ENCODE peak calls at places on chromosomes 7 and 10, in five cellular contexts. R is neural progenitor cell, Z is OCI-LY7, N is GM23338, L is SK-N-SH. G is an unnamed sample.

GRCh38 chr7:66617295-66617694 is 11.4 kb upstream of the KCTD7 start:
- DNase-seq in N (no peak), Z (no peak), L (no peak), R (no peak), G (peak; percentile 23)

GRCh38 chr7:44398506-44398905 is 73.1 kb upstream of the CAMK2B start:
- DNase-seq in L (no peak), N (no peak), R (no peak), Z (no peak), G (no peak)

GRCh38 chr10:123772645-123773508 is 106.7 kb downstream of the GPR26 start:
- DNase-seq in L (no peak), R (no peak), Z (no peak), N (no peak), G (no peak)

GRCh38 chr10:16519908-16520861 is 1.5 kb downstream of the C1QL3 start:
- DNase-seq in R (peak; percentile 35), N (peak; percentile 59), Z (no peak), L (peak; percentile 54), G (peak; percentile 8)

GRCh38 chr10:119370046-119370770 is 162.8 kb downstream of the GRK5 start:
- DNase-seq in N (no peak), Z (no peak), L (no peak), R (no peak), G (peak; percentile 50)

GRCh38 chr10:71998119-71998839 is 34.1 kb downstream of the CHST3 start:
- DNase-seq in Z (no peak), N (no peak), L (no peak), R (no peak), G (no peak)

GRCh38 chr10:78656815-78657621 is 411.7 kb upstream of the ZMIZ1 start:
- DNase-seq in Z (no peak), R (peak; percentile 98), L (peak; percentile 78), N (peak; percentile 3), G (peak; percentile 76)

GRCh38 chr10:18402766-18403346 is 248.5 kb downstream of the NSUN6 start:
- DNase-seq in N (no peak), Z (no peak), L (no peak), R (no peak), G (no peak)

GRCh38 chr7:46812047-46812672 is 769.8 kb downstream of the TNS3 start:
- DNase-seq in R (no peak), L (no peak), Z (no peak), N (no peak), G (no peak)

GRCh38 chr7:15905251-15906040 is 219.0 kb upstream of the MEOX2 start:
- DNase-seq in L (no peak), Z (no peak), R (no peak), N (no peak), G (peak; percentile 20)

GRCh38 chr10:48800283-48800675 is 115.6 kb downstream of the WDFY4 start:
- DNase-seq in L (no peak), Z (peak; percentile 65), R (no peak), N (no peak), G (no peak)

GRCh38 chr10:84424731-84425165 is 96.4 kb downstream of the CCSER2 start:
- DNase-seq in L (peak; percentile 19), N (peak; percentile 43), Z (no peak), R (peak; percentile 34), G (peak; percentile 68)

GRCh38 chr10:133309720-133310398 is 1.1 kb downstream of the ZNF511 start:
- DNase-seq in R (no peak), Z (no peak), N (no peak), L (no peak), G (no peak)

GRCh38 chr10:21944727-21945386 is 58.7 kb downstream of the DNAJC1 start:
- DNase-seq in R (no peak), L (no peak), Z (no peak), N (no peak), G (no peak)

GRCh38 chr7:92904292-92905131 is 68.1 kb upstream of the CDK6 start:
- DNase-seq in N (peak; percentile 36), R (no peak), Z (no peak), L (peak; percentile 27), G (peak; percentile 29)

GRCh38 chr7:111758332-111758731 is 196.0 kb upstream of the IMMP2L start:
- DNase-seq in Z (no peak), L (no peak), N (no peak), R (no peak), G (peak; percentile 8)

GRCh38 chr7:120554960-120555571 is 282.1 kb downstream of the KCND2 start:
- DNase-seq in R (peak; percentile 76), Z (peak; percentile 39), L (peak; percentile 42), N (peak; percentile 84), G (peak; percentile 80)

GRCh38 chr10:68594405-68594804 is 34.3 kb downstream of the TET1 start:
- DNase-seq in L (no peak), N (no peak), Z (no peak), R (no peak), G (peak; percentile 23)

GRCh38 chr7:803243-803635 is 29.0 kb upstream of the SUN1 start:
- DNase-seq in L (no peak), N (no peak), Z (no peak), R (no peak), G (no peak)

GRCh38 chr10:103504181-103504783 is 10.8 kb downstream of the NEURL1 start:
- DNase-seq in Z (no peak), R (no peak), N (no peak), L (peak; percentile 27), G (peak; percentile 81)

GRCh38 chr7:6531492-6532279 is 19.6 kb downstream of the GRID2IP start:
- DNase-seq in R (no peak), Z (no peak), L (no peak), N (peak; percentile 42), G (no peak)

GRCh38 chr7:8885480-8885879 is 452.1 kb downstream of the NXPH1 start:
- DNase-seq in Z (no peak), L (no peak), N (no peak), R (no peak), G (no peak)

GRCh38 chr10:113475381-113475807 is 77.5 kb upstream of the HABP2 start:
- DNase-seq in L (no peak), R (no peak), N (no peak), Z (no peak), G (no peak)

GRCh38 chr10:75654777-75655176 is 223.4 kb downstream of the LRMDA start:
- DNase-seq in L (no peak), N (no peak), Z (no peak), R (no peak), G (no peak)

GRCh38 chr10:75653761-75654160 is 222.3 kb downstream of the LRMDA start:
- DNase-seq in N (no peak), L (no peak), Z (no peak), R (no peak), G (no peak)

GRCh38 chr10:75655791-75656451 is 224.5 kb downstream of the LRMDA start:
- DNase-seq in L (no peak), R (no peak), Z (no peak), N (no peak), G (no peak)

GRCh38 chr10:75652136-75652535 is 220.7 kb downstream of the LRMDA start:
- DNase-seq in Z (no peak), N (no peak), R (no peak), L (no peak), G (no peak)

DNA sequence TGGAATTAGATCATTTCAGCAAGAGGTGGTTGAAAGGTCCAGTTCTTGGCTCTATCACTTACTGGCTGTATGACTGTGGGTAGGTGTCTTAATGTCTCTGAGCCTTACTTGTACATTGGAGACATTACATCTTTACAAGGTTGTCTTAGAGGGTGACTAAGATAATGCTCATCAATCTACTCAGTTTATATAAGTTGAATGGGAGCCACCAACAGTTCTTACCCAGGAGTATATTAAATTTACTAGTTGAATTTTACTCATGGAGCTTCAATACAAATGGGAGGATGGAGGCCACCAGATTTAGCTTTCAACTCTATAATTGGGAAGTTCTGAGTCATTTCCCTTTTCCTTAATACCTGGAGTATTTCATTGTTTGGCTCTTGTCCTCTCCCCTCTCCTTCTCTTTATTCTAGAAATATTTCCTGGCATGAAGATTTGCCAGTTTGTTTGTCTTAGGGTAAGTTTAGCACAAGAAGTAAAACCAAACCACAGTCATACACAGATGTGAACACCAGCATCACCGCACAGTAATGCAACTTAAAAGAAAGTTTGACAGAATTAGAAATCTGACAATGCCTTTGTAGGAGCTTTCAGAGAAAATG is 222.8 kb downstream of the LRMDA start:
- DNase-seq in N (no peak), Z (no peak), L (no peak), R (no peak), G (no peak)
- TF ChIP-seq EZH2phosphoT487 in N (no peak), Z (no peak), L (no peak), R (no peak), G (no peak)

GRCh38 chr7:151505836-151506468 is 13.7 kb downstream of the RHEB start:
- DNase-seq in N (no peak), L (no peak), Z (no peak), R (no peak), G (no peak)

GRCh38 chr7:151504715-151505326 is 14.9 kb downstream of the RHEB start:
- DNase-seq in Z (no peak), N (no peak), R (no peak), L (no peak), G (no peak)

GRCh38 chr7:151507806-151508205 is 11.9 kb downstream of the RHEB start:
- DNase-seq in R (no peak), N (no peak), Z (no peak), L (no peak), G (no peak)

GRCh38 chr7:151505433-151505832 is 14.3 kb downstream of the RHEB start:
- DNase-seq in L (no peak), N (no peak), Z (no peak), R (no peak), G (no peak)

DNA sequence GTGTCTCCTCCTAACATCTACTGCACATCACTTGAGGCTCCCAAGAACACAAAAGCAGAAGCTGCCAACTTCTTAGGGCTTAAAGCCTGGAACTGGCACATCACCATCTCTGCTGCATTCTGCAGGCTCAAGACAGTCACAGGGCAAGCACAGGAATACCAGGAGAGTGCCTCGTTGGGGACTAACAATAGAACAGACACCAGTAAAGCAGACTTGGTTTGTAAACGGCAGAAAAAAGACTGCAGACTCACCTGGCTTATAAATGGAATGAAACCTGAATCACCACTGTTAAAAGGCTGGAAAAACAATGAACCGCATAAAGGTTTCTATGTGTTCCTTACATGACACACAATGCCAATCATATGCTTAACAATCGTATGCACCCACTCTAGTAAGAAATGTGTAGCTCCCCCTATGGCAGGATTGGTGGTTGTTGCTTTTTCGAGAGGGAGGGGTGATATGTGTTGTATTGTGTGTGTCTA is 12.8 kb downstream of the RHEB start:
- DNase-seq in R (no peak), Z (no peak), L (peak; percentile 45), N (no peak), G (no peak)
- TF ChIP-seq CTCF in R (peak; percentile 41), Z (peak; percentile 51), L (peak; percentile 47), N (peak; percentile 51), G (no peak)

GRCh38 chr10:43420369-43421200 is 11.6 kb upstream of the HNRNPF start:
- DNase-seq in N (peak; percentile 85), R (peak; percentile 70), L (peak; percentile 87), Z (peak; percentile 86), G (peak; percentile 94)

GRCh38 chr10:43415544-43415943 is 6.6 kb upstream of the HNRNPF start:
- DNase-seq in L (no peak), R (no peak), N (no peak), Z (no peak), G (no peak)

GRCh38 chr10:43421201-43421507 is 12.2 kb upstream of the HNRNPF start:
- DNase-seq in L (no peak), N (no peak), Z (no peak), R (no peak), G (no peak)

GRCh38 chr10:43419997-43420368 is 11.0 kb upstream of the HNRNPF start:
- DNase-seq in R (no peak), Z (no peak), L (no peak), N (no peak), G (no peak)

GRCh38 chr10:43417950-43418768 is 9.2 kb upstream of the HNRNPF start:
- DNase-seq in L (no peak), N (no peak), R (no peak), Z (peak; percentile 87), G (no peak)
- TF ChIP-seq EZH2phosphoT487 in L (no peak), N (no peak), R (no peak), Z (no peak), G (no peak)

GRCh38 chr7:74023037-74023436 is 4.9 kb upstream of the ELN start:
- DNase-seq in Z (no peak), L (peak; percentile 83), R (no peak), N (peak; percentile 35), G (peak; percentile 66)
- TF ChIP-seq CTCF in Z (no peak), L (peak; percentile 48), R (no peak), N (no peak), G (no peak)